ENCODE peak calls at places on chromosomes 4 and X, in nine cellular contexts. O is ACHN; G is Right ventricle myocardium superior; E is LoVo; N is NCI-H1092 treated with DMSO at 0.1 percent for 48 hours; J is stromal cell of bone marrow; M is activated CD4-positive, alpha-beta T cell treated with anti-CD3 and anti-CD28 coated beads, Interleukin-2, amount 50 U/mL, for 4 hours; S is NCI-H2081; Z is HS-27A. D is an unnamed sample.

GRCh38 chr4:169899295-169899694 is 126.9 kb downstream of the MFAP3L start:
- DNase-seq in N (no peak), Z (peak; percentile 52), J (no peak), G (no peak), M (no peak), S (no peak), O (no peak), E (no peak), D (no peak)

GRCh38 chr4:108333353-108333920 is 164.7 kb upstream of the LEF1 start:
- DNase-seq in Z (no peak), S (no peak), J (no peak), M (no peak), G (no peak), E (no peak), N (no peak), O (no peak), D (no peak)

GRCh38 chrX:154376768-154377167 is 2.3 kb upstream of the EMD start:
- DNase-seq in N (no peak), Z (no peak), O (no peak), S (no peak), J (no peak), M (no peak), G (no peak), E (no peak), D (no peak)

GRCh38 chr4:53913771-53914170 is 150.6 kb downstream of the CHIC2 start:
- DNase-seq in S (no peak), O (no peak), Z (no peak), M (no peak), J (no peak), E (no peak), G (no peak), N (no peak), D (no peak)

GRCh38 chrX:47093248-47093647 is 15.0 kb downstream of the RGN start:
- DNase-seq in J (no peak), S (peak; percentile 40), E (peak; percentile 25), G (no peak), O (peak; percentile 11), Z (no peak), N (peak; percentile 35), M (no peak), D (peak; percentile 35)

GRCh38 chr4:2297606-2298517 is 36.0 kb upstream of the MXD4 start:
- DNase-seq in Z (no peak), E (no peak), M (no peak), G (no peak), J (no peak), S (no peak), N (no peak), O (no peak), D (no peak)

GRCh38 chr4:48178931-48179330 is 44.9 kb upstream of the TXK start:
- DNase-seq in J (no peak), O (no peak), Z (no peak), E (no peak), N (no peak), S (peak; percentile 72), M (no peak), G (no peak), D (no peak)

GRCh38 chr4:87461281-87461700 is 38.9 kb downstream of the NUDT9 start:
- DNase-seq in M (no peak), O (no peak), Z (peak; percentile 17), S (no peak), G (no peak), J (no peak), E (no peak), N (no peak), D (no peak)

GRCh38 chr4:1855334-1856070 is 454 bp downstream of the LETM1 start:
- DNase-seq in J (no peak), Z (no peak), G (peak; percentile 70), M (peak; percentile 9), S (no peak), O (peak; percentile 14), N (peak; percentile 65), E (no peak), D (no peak)

GRCh38 chr4:148834804-148835598 is 392.8 kb upstream of the NR3C2 start:
- DNase-seq in G (no peak), N (no peak), Z (no peak), J (peak; percentile 31), E (peak; percentile 19), S (no peak), O (no peak), M (no peak), D (no peak)

GRCh38 chr4:6196324-6196723 is 4.0 kb downstream of the JAKMIP1 start:
- DNase-seq in M (no peak), J (no peak), O (no peak), Z (no peak), S (no peak), N (no peak), G (no peak), E (no peak), D (no peak)

GRCh38 chr4:33494150-33494549 is 2750.2 kb downstream of the ARAP2 start:
- DNase-seq in S (no peak), N (peak; percentile 0), M (no peak), O (peak; percentile 6), Z (no peak), G (no peak), J (no peak), E (no peak), D (no peak)

GRCh38 chr4:155339588-155339987 is 37.2 kb downstream of the MAP9 start:
- DNase-seq in E (peak; percentile 34), G (no peak), N (no peak), M (no peak), S (no peak), J (no peak), O (peak; percentile 9), Z (no peak), D (peak; percentile 11)

GRCh38 chr4:186840771-186841301 is 117.2 kb upstream of the FAT1 start:
- DNase-seq in J (no peak), E (no peak), S (no peak), Z (no peak), M (no peak), O (peak; percentile 80), N (no peak), G (peak; percentile 50), D (no peak)

GRCh38 chrX:8204169-8204935 is 33.3 kb upstream of the VCX2 start:
- DNase-seq in Z (no peak), N (no peak), G (no peak), J (no peak), S (no peak), E (no peak), M (no peak), O (no peak), D (no peak)

GRCh38 chr4:98446499-98447375 is 185.6 kb downstream of the RAP1GDS1 start:
- DNase-seq in Z (no peak), E (no peak), G (no peak), O (no peak), J (no peak), N (no peak), M (peak; percentile 56), S (no peak), D (no peak)

GRCh38 chr4:150573534-150573933 is 8.4 kb upstream of the MAB21L2 start:
- DNase-seq in G (no peak), Z (no peak), M (no peak), N (no peak), J (peak; percentile 29), E (no peak), S (no peak), O (no peak), D (no peak)

D was measured in A549.